ENCODE peak calls at places on chromosomes 5 and 9, in six cellular contexts. G is Caco-2, D is upper lobe of right lung, N is esophagus squamous epithelium, Y is tibial artery, C is upper lobe of left lung. W is an unnamed sample. For H3K36me3, the result is how much of the 10 kb centered on the place peaks cover.

GRCh38 chr9:9749591-9749990 is 863.2 kb downstream of the PTPRD start:
- DNase-seq in C (no peak), Y (no peak), N (no peak), D (no peak), G (no peak), W (no peak)

GRCh38 chr9:95764490-95764889 is 111.0 kb upstream of the ERCC6L2 start:
- DNase-seq in Y (no peak), D (no peak), G (no peak), N (no peak), C (no peak), W (no peak)

GRCh38 chr5:36535390-36535789 is 71.0 kb upstream of the SLC1A3 start:
- DNase-seq in G (no peak), D (no peak), N (no peak), Y (no peak), C (no peak), W (no peak)

GRCh38 chr5:83034036-83034435 is 43.2 kb downstream of the TMEM167A start:
- DNase-seq in G (no peak), Y (no peak), C (no peak), D (no peak), N (no peak), W (no peak)

GRCh38 chr9:121703014-121703734 is 51.7 kb downstream of the DAB2IP start:
- DNase-seq in Y (no peak), D (no peak), G (no peak), C (no peak), N (no peak), W (no peak)

GRCh38 chr5:109994135-109994534 is 304.4 kb downstream of the MAN2A1 start:
- DNase-seq in D (no peak), C (no peak), G (no peak), N (no peak), Y (no peak), W (no peak)

GRCh38 chr9:13149454-13149853 is 130.0 kb downstream of the MPDZ start:
- DNase-seq in G (no peak), C (no peak), D (no peak), N (no peak), Y (no peak), W (no peak)

GRCh38 chr9:125240649-125240999 is 519 bp downstream of the HSPA5 start:
- DNase-seq in G (peak), Y (no peak), D (no peak), N (no peak), C (peak), W (no peak)

GRCh38 chr5:126694403-126694802 is 82.5 kb upstream of the LMNB1 start:
- DNase-seq in D (no peak), N (no peak), Y (no peak), G (no peak), C (no peak), W (no peak)

GRCh38 chr9:91824151-91824550 is 125.9 kb downstream of the ROR2 start:
- DNase-seq in D (no peak), Y (no peak), N (no peak), G (no peak), C (no peak), W (no peak)

GRCh38 chr5:56649569-56649968 is 165.8 kb upstream of the MAP3K1 start:
- DNase-seq in C (no peak), Y (no peak), D (no peak), N (no peak), G (no peak), W (no peak)

GRCh38 chr5:76610196-76610595 is 13.0 kb downstream of the F2RL2 start:
- DNase-seq in Y (no peak), G (no peak), C (no peak), N (no peak), D (no peak), W (no peak)

GRCh38 chr9:2126331-2126789 is 111.2 kb downstream of the SMARCA2 start:
- DNase-seq in D (no peak), C (no peak), Y (peak), N (no peak), G (no peak), W (no peak)

GRCh38 chr5:54197018-54197417 is 113.4 kb downstream of the ARL15 start:
- DNase-seq in G (no peak), Y (no peak), C (no peak), N (no peak), D (no peak), W (no peak)

GRCh38 chr5:123511290-123511647 is 708 bp upstream of the CSNK1G3 start:
- DNase-seq in Y (no peak), G (peak), C (no peak), N (no peak), D (no peak), W (no peak)

GRCh38 chr9:110911659-110912473 is 126.4 kb downstream of the LPAR1 start:
- DNase-seq in D (no peak), Y (no peak), N (no peak), C (no peak), G (peak), W (no peak)

GRCh38 chr5:132469380-132470372 is 20.9 kb downstream of the IRF1 start:
- DNase-seq in C (no peak), D (peak), N (no peak), Y (peak), G (peak), W (no peak)

GRCh38 chr5:178192787-178193186 is 5.6 kb upstream of the GMCL2 start:
- DNase-seq in Y (no peak), D (no peak), G (no peak), C (no peak), N (no peak), W (no peak)

GRCh38 chr9:20295555-20295954 is 326.7 kb downstream of the MLLT3 start:
- DNase-seq in C (no peak), N (no peak), D (no peak), G (no peak), Y (no peak), W (no peak)

GRCh38 chr9:121282309-121283071 is 14.5 kb downstream of the GSN start:
- DNase-seq in G (no peak), D (peak), C (peak), N (no peak), Y (peak), W (no peak)

GRCh38 chr5:78648359-78649219 is at the start of gene LHFPL2:
- DNase-seq in D (peak), Y (peak), N (no peak), G (peak), C (peak), W (no peak)

GRCh38 chr5:67095346-67095871 is 101.2 kb downstream of the CD180 start:
- DNase-seq in G (no peak), D (peak), Y (peak), N (no peak), C (peak), W (no peak)

GRCh38 chr5:53631251-53631650 is 70.8 kb downstream of the NDUFS4 start:
- DNase-seq in G (no peak), N (no peak), Y (no peak), C (no peak), D (no peak), W (no peak)

GRCh38 chr9:136340356-136341041 is 13.2 kb downstream of the GPSM1 start:
- DNase-seq in D (no peak), G (no peak), Y (no peak), C (no peak), N (no peak), W (no peak)

GRCh38 chr9:136342191-136343120 is 15.1 kb downstream of the GPSM1 start:
- DNase-seq in C (peak), Y (peak), G (no peak), N (no peak), D (peak), W (peak)

GRCh38 chr9:136343121-136343883 is 16.0 kb downstream of the GPSM1 start:
- DNase-seq in Y (no peak), D (no peak), G (no peak), C (no peak), N (no peak), W (no peak)

GRCh38 chr9:136341042-136341655 is 13.8 kb downstream of the GPSM1 start:
- DNase-seq in C (no peak), G (no peak), D (no peak), N (no peak), Y (no peak), W (no peak)

GRCh38 chr9:136341769-136342168 is 14.4 kb downstream of the GPSM1 start:
- DNase-seq in C (no peak), Y (no peak), N (no peak), D (no peak), G (no peak), W (no peak)
- H3K4me3 ChIP-seq in C (no peak), Y (peak), N (no peak), D (no peak), G (no peak), W (no peak)

GRCh38 chr9:74413876-74414275 is 83.3 kb upstream of the RORB start:
- DNase-seq in D (no peak), G (no peak), Y (no peak), C (no peak), N (no peak), W (no peak)
- H3K36me3 ChIP-seq in D (under half), G (under half), Y (under half), C (under half), N (under half), W (under half)

DNA sequence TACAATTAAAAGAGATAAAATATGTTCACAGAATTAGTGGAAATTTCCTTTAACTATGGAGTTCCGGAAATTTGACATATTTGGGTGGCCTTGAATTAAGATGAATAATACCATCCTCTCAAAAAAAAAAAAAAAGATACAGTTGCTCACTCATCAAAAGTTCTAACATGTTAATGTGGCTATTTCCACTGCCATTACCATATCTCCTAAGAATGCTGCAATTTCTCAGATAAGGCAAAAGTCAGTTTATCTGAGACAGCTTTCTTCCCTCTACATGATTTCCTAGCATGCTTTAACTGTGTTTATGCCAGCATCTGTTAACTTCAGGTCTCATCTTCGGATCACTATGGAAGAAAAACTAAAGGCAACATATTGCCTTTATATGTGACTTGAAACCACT is 2.6 kb downstream of the FASTKD3 start:
- DNase-seq in N (no peak), G (no peak), Y (no peak), C (no peak), D (no peak), W (no peak)
- H3K4me3 ChIP-seq in N (no peak), G (no peak), Y (no peak), C (no peak), D (no peak), W (no peak)

DNA sequence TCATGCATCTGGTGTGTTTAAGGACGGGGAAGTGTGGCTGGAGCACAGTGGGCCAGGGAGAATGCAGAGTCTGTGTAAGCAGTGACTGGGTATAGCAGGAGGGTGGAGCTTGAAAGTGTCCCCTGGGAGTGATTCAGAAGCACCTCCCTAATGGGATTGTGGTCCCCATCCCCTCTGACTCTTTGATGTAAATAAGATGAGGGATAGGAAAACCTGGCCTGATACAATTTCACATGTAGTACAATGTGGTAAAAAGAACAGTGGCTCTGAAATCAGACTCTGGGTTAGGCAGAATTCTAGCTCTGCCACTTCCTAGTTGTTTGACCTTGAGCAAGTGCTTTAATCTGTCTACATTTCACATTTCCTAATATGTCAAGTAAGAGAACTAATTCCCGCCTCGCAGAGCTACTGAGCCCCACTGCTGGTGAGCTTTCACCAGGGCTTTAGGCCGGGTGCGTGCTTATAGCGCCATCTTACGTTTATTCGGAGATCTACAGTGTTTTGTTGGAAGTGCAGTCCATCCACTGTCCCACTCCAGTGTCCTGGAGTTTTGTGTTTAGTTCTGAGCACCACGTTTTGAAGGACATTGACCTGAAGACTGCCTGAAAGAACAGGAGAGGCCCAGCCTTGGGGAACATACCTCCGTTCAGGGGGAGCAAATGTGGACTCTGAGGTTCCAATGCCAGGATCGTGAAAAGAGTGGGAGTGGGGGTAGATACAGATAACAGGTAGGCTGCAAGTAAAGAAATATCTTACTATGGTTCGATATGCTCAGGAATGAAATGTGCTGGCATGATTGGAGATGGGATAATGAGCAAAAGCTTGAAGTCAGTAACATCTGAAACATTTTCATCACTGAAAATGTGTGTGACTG is 51.2 kb upstream of the TESK1 start:
- DNase-seq in Y (peak), N (no peak), C (peak), D (no peak), G (peak), W (no peak)
- H3K36me3 ChIP-seq in Y (under half), N (under half), C (under half), D (under half), G (under half), W (under half)

DNA sequence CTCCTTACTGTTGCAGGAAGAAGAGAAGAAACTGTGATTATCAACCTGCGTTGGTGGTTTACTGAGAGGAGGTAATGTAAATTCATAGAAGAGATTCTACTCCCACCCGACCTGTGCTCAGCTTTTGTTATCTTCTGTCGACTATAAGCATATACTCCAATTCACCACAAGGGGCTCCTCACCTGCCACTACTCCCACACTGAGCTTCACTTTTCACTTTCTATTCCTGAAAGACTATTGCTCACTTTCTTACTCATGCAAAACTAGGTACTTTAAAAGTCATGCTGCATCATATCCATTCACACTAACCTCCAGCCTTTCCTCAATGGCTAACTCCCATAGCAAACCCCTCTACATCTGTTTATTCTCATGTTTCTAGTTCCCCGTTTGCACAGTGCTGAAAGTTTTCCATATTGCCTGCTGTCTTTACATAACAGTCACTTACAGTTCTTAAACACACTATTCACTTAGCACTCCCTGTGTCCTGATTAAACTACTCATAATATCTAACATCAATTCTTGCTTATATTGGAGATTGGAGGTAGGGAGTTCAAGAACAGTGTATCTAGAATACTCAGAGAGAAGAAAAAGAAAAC is 1062.6 kb downstream of the NR2F1-AS1 start:
- DNase-seq in Y (no peak), N (no peak), C (no peak), D (no peak), G (peak), W (no peak)
- H3K4me3 ChIP-seq in Y (no peak), N (no peak), C (no peak), D (peak), G (no peak), W (no peak)

GRCh38 chr5:157484768-157485167 is 24.8 kb downstream of the NIPAL4 start:
- DNase-seq in D (peak), C (peak), N (no peak), G (no peak), Y (peak), W (no peak)
- H3K36me3 ChIP-seq in D (under half), C (under half), N (half or more), G (under half), Y (under half), W (under half)

GRCh38 chr5:180040287-180041214 is 31.0 kb downstream of the RNF130 start:
- DNase-seq in C (no peak), D (no peak), Y (no peak), N (no peak), G (no peak), W (no peak)
- H3K4me3 ChIP-seq in C (no peak), D (no peak), Y (no peak), N (no peak), G (no peak), W (no peak)

GRCh38 chr5:163478126-163478981 is 17.9 kb downstream of the HMMR start:
- DNase-seq in N (no peak), G (no peak), Y (no peak), C (no peak), D (no peak), W (no peak)
- H3K36me3 ChIP-seq in N (under half), G (under half), Y (under half), C (under half), D (under half), W (under half)

DNA sequence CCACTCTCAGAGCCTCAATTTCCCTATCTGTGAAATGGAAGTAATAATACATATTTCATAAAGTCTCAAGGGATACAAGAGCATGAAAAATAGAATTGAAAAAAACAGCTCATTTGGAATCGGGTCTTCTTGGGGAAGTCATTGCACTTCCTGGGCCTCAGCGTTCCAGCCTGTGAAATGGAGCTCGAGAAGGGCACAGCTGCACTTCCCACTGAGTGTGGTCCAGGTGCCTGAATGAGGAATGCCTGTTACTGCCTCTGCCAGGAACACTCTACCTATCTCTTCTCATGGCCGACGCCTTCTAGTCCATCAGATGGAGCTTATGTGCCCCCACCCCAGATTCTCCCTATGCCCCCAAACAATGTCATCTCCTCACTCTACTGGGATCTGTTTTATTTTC is 924 bp upstream of the NEURL1B start:
- DNase-seq in D (peak), G (no peak), N (no peak), Y (peak), C (no peak), W (no peak)
- H3K4me3 ChIP-seq in D (no peak), G (no peak), N (no peak), Y (no peak), C (no peak), W (no peak)

GRCh38 chr5:113003763-113004162 is 27.2 kb downstream of the DCP2 start:
- DNase-seq in D (no peak), Y (no peak), G (no peak), N (no peak), C (no peak), W (no peak)

GRCh38 chr5:112998296-112998695 is 21.7 kb downstream of the DCP2 start:
- DNase-seq in G (no peak), C (no peak), D (no peak), N (no peak), Y (no peak), W (no peak)

GRCh38 chr5:113000466-113000865 is 23.9 kb downstream of the DCP2 start:
- DNase-seq in N (no peak), C (no peak), Y (no peak), D (no peak), G (no peak), W (no peak)

GRCh38 chr5:113005454-113005853 is 28.9 kb downstream of the DCP2 start:
- DNase-seq in C (no peak), N (no peak), D (no peak), Y (no peak), G (no peak), W (no peak)

GRCh38 chr5:113002423-113002822 is 25.8 kb downstream of the DCP2 start:
- DNase-seq in C (no peak), Y (no peak), N (no peak), D (no peak), G (no peak), W (no peak)
- H3K36me3 ChIP-seq in C (under half), Y (under half), N (half or more), D (half or more), G (under half), W (under half)